ENCODE peak calls at places on chromosomes 6 and 20, in ten cellular contexts. X is uterus, Z is BJ, M is Peyer's patch, L is choroid plexus epithelial cell, I is GM06990, Q is lung, J is GM12865, O is coronary artery, P is hepatocyte. V is an unnamed sample.

GRCh38 chr20:23100754-23101107 is 14.6 kb upstream of the CD93 start:
- DNase-seq in L (no peak), M (no peak), J (no peak), P (no peak), I (no peak), Q (no peak), X (no peak), O (no peak), Z (no peak), V (no peak)

GRCh38 chr6:3231213-3232016 is 4.0 kb upstream of the TUBB2B start:
- DNase-seq in O (peak; percentile 79), M (peak; percentile 79), P (peak; percentile 96), Z (peak; percentile 21), J (no peak), L (peak; percentile 76), X (peak; percentile 83), Q (peak; percentile 84), I (no peak), V (peak; percentile 78)

GRCh38 chr6:8000080-8001035 is 63.8 kb downstream of the BLOC1S5 start:
- DNase-seq in Q (no peak), I (no peak), J (no peak), O (no peak), M (no peak), P (no peak), X (no peak), L (no peak), Z (no peak), V (no peak)

GRCh38 chr20:45893831-45894230 is 2.7 kb downstream of the CTSA start:
- DNase-seq in L (no peak), X (no peak), Z (no peak), P (no peak), I (no peak), Q (no peak), O (no peak), J (no peak), M (no peak), V (peak; percentile 28)

GRCh38 chr6:109701774-109702173 is 10.7 kb downstream of the FIG4 start:
- DNase-seq in X (no peak), Z (no peak), O (no peak), M (no peak), P (no peak), Q (no peak), J (no peak), L (no peak), I (no peak), V (no peak)

GRCh38 chr20:19453781-19454310 is 241.4 kb downstream of the SLC24A3 start:
- DNase-seq in O (peak; percentile 35), X (peak; percentile 33), M (no peak), Q (no peak), J (no peak), L (no peak), I (no peak), P (peak; percentile 16), Z (no peak), V (no peak)

GRCh38 chr20:45485388-45485787 is 15.8 kb downstream of the WFDC2 start:
- DNase-seq in X (no peak), P (no peak), Z (no peak), M (no peak), O (no peak), Q (no peak), I (no peak), L (no peak), J (no peak), V (no peak)

GRCh38 chr6:83708970-83709747 is at the start of gene SNAP91:
- DNase-seq in O (no peak), L (peak; percentile 5), Z (no peak), Q (no peak), X (no peak), M (no peak), I (peak; percentile 14), J (peak; percentile 26), P (peak; percentile 63), V (no peak)

GRCh38 chr20:48287552-48288170 is 502.4 kb upstream of the SULF2 start:
- DNase-seq in I (no peak), Q (no peak), L (peak; percentile 30), J (no peak), M (no peak), X (no peak), O (no peak), P (no peak), Z (no peak), V (no peak)

GRCh38 chr20:46995561-46996142 is 101.0 kb downstream of the EYA2 start:
- DNase-seq in Q (no peak), X (no peak), P (no peak), Z (no peak), L (no peak), O (no peak), J (peak; percentile 12), M (no peak), I (no peak), V (no peak)

GRCh38 chr6:108175592-108176279 is 9.9 kb downstream of the NR2E1 start:
- DNase-seq in J (no peak), O (no peak), I (no peak), Z (no peak), M (peak; percentile 57), Q (no peak), L (no peak), P (no peak), X (no peak), V (no peak)

GRCh38 chr6:45432944-45433343 is 55.2 kb upstream of the SUPT3H start:
- DNase-seq in J (no peak), Z (no peak), P (no peak), M (no peak), Q (no peak), O (no peak), I (no peak), L (peak; percentile 83), X (no peak), V (peak; percentile 74)

GRCh38 chr6:30988209-30988825 is 4.8 kb downstream of the MUC21 start:
- DNase-seq in J (no peak), L (no peak), Q (no peak), M (no peak), Z (no peak), P (peak; percentile 26), O (no peak), I (no peak), X (no peak), V (no peak)

GRCh38 chr6:88914885-88915598 is 48.4 kb downstream of the RNGTT start:
- DNase-seq in M (no peak), Z (no peak), Q (no peak), J (no peak), P (no peak), X (no peak), L (no peak), I (no peak), O (no peak), V (no peak)

GRCh38 chr6:106748547-106749207 is 119.3 kb downstream of the QRSL1 start:
- DNase-seq in Q (no peak), L (no peak), J (no peak), X (no peak), M (no peak), I (no peak), P (no peak), O (no peak), Z (no peak), V (no peak)

GRCh38 chr6:89199571-89199970 is 17.6 kb downstream of the GABRR1 start:
- DNase-seq in J (no peak), L (no peak), Z (no peak), M (no peak), Q (no peak), O (no peak), I (no peak), X (no peak), P (no peak), V (no peak)

GRCh38 chr6:82080767-82081166 is 166.8 kb downstream of the IBTK start:
- DNase-seq in Z (no peak), O (no peak), L (no peak), M (no peak), Q (no peak), X (no peak), J (no peak), I (no peak), P (no peak), V (no peak)

GRCh38 chr6:169070506-169071176 is 183.0 kb downstream of the THBS2 start:
- DNase-seq in Q (peak; percentile 41), P (peak; percentile 80), I (no peak), L (peak; percentile 100), M (no peak), X (peak; percentile 95), O (peak; percentile 97), Z (peak; percentile 100), J (no peak), V (peak; percentile 99)
- TF ChIP-seq CTCF in Q (no peak), P (no peak), I (no peak), L (peak; percentile 46), M (no peak), X (peak; percentile 27), O (no peak), Z (peak; percentile 37), J (no peak), V (peak; percentile 19)

DNA sequence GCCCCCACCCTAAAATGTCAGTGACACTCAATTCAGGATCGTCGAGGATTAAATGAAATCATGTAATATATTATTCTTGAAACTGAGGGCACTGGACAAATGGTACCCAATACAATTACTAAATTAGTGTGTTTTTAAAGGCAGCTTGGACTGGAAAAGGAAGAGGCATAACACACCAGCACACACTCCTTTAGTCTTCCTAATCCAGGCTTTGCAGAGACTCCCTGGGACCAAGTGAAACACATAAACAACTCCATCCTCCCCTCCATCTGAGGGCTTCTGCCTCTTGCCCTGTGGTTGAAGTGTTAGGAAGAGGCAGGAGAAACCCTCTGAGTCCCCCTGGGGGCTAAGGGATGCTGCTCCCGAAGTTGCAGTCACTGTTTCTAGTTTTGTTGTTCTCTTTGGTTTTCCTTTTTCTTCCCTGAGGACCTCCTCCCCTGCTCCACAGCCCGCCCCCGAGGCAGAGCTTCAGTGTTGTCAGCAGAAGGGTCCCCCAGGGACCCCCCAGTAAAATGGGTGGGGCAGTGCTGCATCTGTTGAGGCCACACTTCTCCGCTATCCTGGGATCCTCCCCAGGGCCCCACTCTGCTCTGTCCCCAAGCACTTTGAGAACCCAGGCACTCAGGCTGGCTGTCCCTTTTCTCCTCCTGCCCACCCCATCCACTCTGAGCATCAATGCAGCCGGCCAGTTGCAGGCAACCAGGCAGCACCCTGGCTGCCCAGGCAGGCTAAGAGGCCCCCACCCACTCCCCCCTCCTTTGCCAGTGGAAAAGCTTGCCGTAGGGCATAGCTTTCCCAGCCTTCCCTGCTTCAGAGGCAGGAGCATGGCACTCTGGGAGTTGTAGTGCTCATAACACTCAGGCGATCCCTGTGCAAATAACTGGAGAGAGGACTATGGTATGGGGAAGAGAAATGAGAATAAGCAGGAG is 5.9 kb downstream of the TMEM63B start:
- DNase-seq in J (no peak), M (peak; percentile 62), I (no peak), X (no peak), P (peak; percentile 81), O (no peak), L (peak; percentile 65), Z (no peak), Q (peak; percentile 78), V (peak; percentile 42)
- H3K4me3 ChIP-seq in J (no peak overlapping the region), M (no peak overlapping the region), I (no peak overlapping the region), X (no peak overlapping the region), P (no peak overlapping the region), O (peak overlapping the region; percentile 51), L (peak overlapping the region; percentile 44), Z (no peak overlapping the region), Q (no peak overlapping the region), V (no peak overlapping the region)

GRCh38 chr20:35049776-35050352 is 42.7 kb downstream of the TRPC4AP start:
- DNase-seq in I (no peak), Q (no peak), J (no peak), P (no peak), O (no peak), Z (peak; percentile 23), L (peak; percentile 26), M (no peak), X (no peak), V (peak; percentile 27)
- TF ChIP-seq CTCF in I (no peak), Q (no peak), J (no peak), P (no peak), O (no peak), Z (no peak), L (no peak), M (no peak), X (no peak), V (no peak)

GRCh38 chr6:145475794-145476396 is 259.4 kb downstream of the EPM2A start:
- DNase-seq in J (no peak), X (no peak), P (no peak), L (no peak), Q (no peak), O (no peak), Z (no peak), M (no peak), I (no peak), V (no peak)
- H3K4me3 ChIP-seq in J (no peak overlapping the region), X (no peak overlapping the region), P (no peak overlapping the region), L (no peak overlapping the region), Q (no peak overlapping the region), O (no peak overlapping the region), Z (no peak overlapping the region), M (no peak overlapping the region), I (no peak overlapping the region), V (no peak overlapping the region)